ENCODE peak calls at places on chromosome 17, in five cellular contexts. W is posterior cingulate gyrus, F is ELR, M is HT1080, X is progenitor cell of endocrine pancreas. S is an unnamed sample.

GRCh38 chr17:81812571-81813370 is 8.8 kb downstream of the GCGR start:
- DNase-seq in W (no peak), F (no peak), M (no peak), X (no peak), S (no peak)

GRCh38 chr17:66795486-66795885 is 39.4 kb upstream of the CACNG5 start:
- DNase-seq in W (no peak), F (no peak), M (no peak), X (no peak), S (no peak)

GRCh38 chr17:76000016-76000754 is 470 bp upstream of the CDK3 start:
- DNase-seq in W (no peak), F (peak), M (no peak), X (peak), S (peak)

GRCh38 chr17:83062011-83062817 is 17.2 kb upstream of the METRNL start:
- DNase-seq in W (peak), F (no peak), M (no peak), X (peak), S (no peak)

GRCh38 chr17:58364270-58364942 is 12.4 kb upstream of the SUPT4H1 start:
- DNase-seq in W (no peak), F (no peak), M (no peak), X (no peak), S (no peak)

GRCh38 chr17:70661342-70662222 is 492.2 kb downstream of the KCNJ2 start:
- DNase-seq in W (no peak), F (peak), M (peak), X (no peak), S (no peak)

GRCh38 chr17:78142113-78142861 is 3.9 kb upstream of the C17orf99 start:
- DNase-seq in W (no peak), F (peak), M (peak), X (no peak), S (peak)

GRCh38 chr17:49218941-49219913 is 8.7 kb downstream of the ABI3 start:
- DNase-seq in W (no peak), F (no peak), M (no peak), X (no peak), S (no peak)

GRCh38 chr17:41639492-41640473 is 15.4 kb upstream of the KRT17 start:
- DNase-seq in W (no peak), F (no peak), M (no peak), X (no peak), S (no peak)

GRCh38 chr17:3552916-3553315 is 4.7 kb downstream of the TRPV3 start:
- DNase-seq in W (no peak), F (no peak), M (no peak), X (no peak), S (no peak)